ENCODE peak calls at places on chromosomes 13 and 19, in four cellular contexts. A, E, H and G are unnamed samples.

GRCh38 chr13:25652764-25653163 is 281.0 kb downstream of the ATP8A2 start:
- DNase-seq in A (no peak), E (no peak), H (no peak), G (no peak)

GRCh38 chr19:30479231-30479630 is 107.0 kb downstream of the ZNF536 start:
- DNase-seq in A (no peak), E (no peak), H (no peak), G (no peak)

GRCh38 chr19:7512400-7512851 is 3.5 kb upstream of the ZNF358 start:
- DNase-seq in A (no peak), E (peak), H (no peak), G (no peak)

GRCh38 chr19:45640849-45641273 is 1.7 kb upstream of the EML2 start:
- DNase-seq in A (no peak), E (no peak), H (no peak), G (no peak)

GRCh38 chr19:46614114-46614701 is 10.7 kb downstream of the PTGIR start:
- DNase-seq in A (no peak), E (peak), H (peak), G (no peak)

GRCh38 chr13:30429721-30430694 is 7.7 kb downstream of the UBE2L5 start:
- DNase-seq in A (no peak), E (peak), H (no peak), G (no peak)

GRCh38 chr19:13623686-13624405 is 117.6 kb upstream of the CACNA1A start:
- DNase-seq in A (no peak), E (no peak), H (no peak), G (no peak)

GRCh38 chr19:55545443-55545842 is at the start of gene SBK3:
- DNase-seq in A (no peak), E (no peak), H (no peak), G (no peak)

GRCh38 chr19:11673608-11674041 is 65.1 kb downstream of the ZNF823 start:
- DNase-seq in A (no peak), E (peak), H (peak), G (peak)

GRCh38 chr13:78689011-78689410 is 30.1 kb upstream of the OBI1 start:
- DNase-seq in A (no peak), E (no peak), H (no peak), G (no peak)

GRCh38 chr19:51097166-51097736 is 11.0 kb downstream of the CTU1 start:
- DNase-seq in A (no peak), E (peak), H (no peak), G (no peak)

GRCh38 chr19:34241513-34242337 is 12.6 kb upstream of the GARRE1 start:
- DNase-seq in A (no peak), E (no peak), H (no peak), G (no peak)

GRCh38 chr13:84121456-84121855 is 239.2 kb upstream of the SLITRK1 start:
- DNase-seq in A (no peak), E (peak), H (no peak), G (no peak)

GRCh38 chr19:40560092-40560507 is 16.6 kb upstream of the SHKBP1 start:
- DNase-seq in A (no peak), E (no peak), H (no peak), G (no peak)

GRCh38 chr19:56692496-56692895 is 20.9 kb upstream of the ZNF835 start:
- DNase-seq in A (no peak), E (no peak), H (no peak), G (no peak)